ENCODE peak calls at places on chromosomes 12 and 14, in ten cellular contexts. F is posterior cingulate gyrus; G is RPMI7951; I is foreskin melanocyte; K is CD8-positive, alpha-beta T cell; X is NCI-H1105; U is fibroblast of the aortic adventitia; J is stimulated activated CD4-positive, alpha-beta T cell treated with anti-CD3 and anti-CD28 coated beads, TNF-alpha, amount 100 ng/mL, for 24 hours; L is hypothalamus; S is activated T-helper 9 cell treated with anti-CD3 and anti-CD28 coated beads, Interleukin-2, amount 50 U/mL, for 16 hours. M is an unnamed sample.

GRCh38 chr12:115325858-115326257 is 641.9 kb upstream of the TBX3 start:
- DNase-seq in J (no peak), S (no peak), U (no peak), F (no peak), L (no peak), I (no peak), G (no peak), X (no peak), K (no peak), M (no peak)

GRCh38 chr14:46951103-46951502 is 299.5 kb upstream of the RPL10L start:
- DNase-seq in K (no peak), S (no peak), G (no peak), X (no peak), J (no peak), U (no peak), I (no peak), F (no peak), L (no peak), M (no peak)

GRCh38 chr12:105271364-105271763 is 35.4 kb upstream of the APPL2 start:
- DNase-seq in F (no peak), J (no peak), L (no peak), X (no peak), K (no peak), S (no peak), U (no peak), I (no peak), G (no peak), M (no peak)

GRCh38 chr12:94615284-94616216 is 34.8 kb downstream of the TMCC3 start:
- DNase-seq in X (no peak), G (peak; percentile 82), F (peak; percentile 23), J (no peak), U (peak; percentile 44), I (peak; percentile 82), L (peak; percentile 53), K (no peak), S (no peak), M (no peak)

GRCh38 chr14:103920981-103921854 is 7.0 kb upstream of the TDRD9 start:
- DNase-seq in K (peak; percentile 94), S (peak; percentile 94), U (peak; percentile 84), J (peak; percentile 92), L (peak; percentile 90), G (peak; percentile 87), X (peak; percentile 90), I (peak; percentile 88), F (peak; percentile 92), M (peak; percentile 92)

GRCh38 chr14:43647302-43647701 is 859.8 kb downstream of the FSCB start:
- DNase-seq in J (no peak), X (no peak), I (no peak), K (no peak), U (peak; percentile 1), L (no peak), G (no peak), S (no peak), F (no peak), M (no peak)

GRCh38 chr12:82174936-82175335 is 183.3 kb downstream of the CCDC59 start:
- DNase-seq in S (no peak), F (no peak), K (no peak), G (no peak), J (no peak), U (no peak), X (peak; percentile 92), L (no peak), I (no peak), M (peak; percentile 97)

GRCh38 chr12:124625867-124626675 is 58.7 kb upstream of the NCOR2 start:
- DNase-seq in F (no peak), L (no peak), K (no peak), U (peak; percentile 89), S (no peak), J (no peak), G (peak; percentile 90), X (no peak), I (no peak), M (no peak)

GRCh38 chr14:64795921-64796320 is 83.8 kb downstream of the SPTB start:
- DNase-seq in I (no peak), X (no peak), S (no peak), G (no peak), U (no peak), F (no peak), K (no peak), L (no peak), J (no peak), M (no peak)

GRCh38 chr12:1740161-1740948 is 49.5 kb downstream of the ADIPOR2 start:
- DNase-seq in L (no peak), K (no peak), I (no peak), X (no peak), F (no peak), U (no peak), S (no peak), J (no peak), G (no peak), M (no peak)

GRCh38 chr14:41446008-41446407 is 160.7 kb upstream of the LRFN5 start:
- DNase-seq in I (no peak), G (no peak), J (no peak), X (no peak), F (no peak), L (no peak), K (no peak), S (no peak), U (no peak), M (no peak)

GRCh38 chr14:21069388-21070082 is 569 bp upstream of the ARHGEF40 start:
- DNase-seq in F (peak; percentile 38), X (peak; percentile 45), I (peak; percentile 65), U (peak; percentile 47), G (peak; percentile 62), K (no peak), J (no peak), L (peak; percentile 83), S (no peak), M (no peak)

GRCh38 chr12:76919388-76920181 is 40.8 kb upstream of the CSRP2 start:
- DNase-seq in X (peak; percentile 31), U (no peak), S (no peak), F (no peak), G (no peak), K (no peak), L (no peak), J (no peak), I (no peak), M (peak; percentile 67)

GRCh38 chr14:23307687-23308644 is 1.3 kb downstream of the BCL2L2 start:
- DNase-seq in S (no peak), K (no peak), X (no peak), G (peak; percentile 70), U (peak; percentile 47), L (no peak), I (no peak), F (no peak), J (no peak), M (no peak)

GRCh38 chr12:76670776-76671175 is 93.1 kb upstream of the ZDHHC17 start:
- DNase-seq in F (no peak), X (no peak), U (no peak), J (no peak), S (no peak), I (no peak), L (no peak), G (peak; percentile 33), K (no peak), M (no peak)

M was measured in NCI-H774.